ENCODE peak calls at places on chromosomes 1 and 21, in seven cellular contexts. One of them, this sample, is unnamed.
A peak's percentile ranks its signal among the peaks of the same experiment; 100 is the strongest.

GRCh38 chr1:58905628-58906256 is 121.9 kb upstream of the JUN start:
- DNase-seq in body of pancreas: no peak
- DNase-seq in brain microvascular endothelial cell: no peak
- DNase-seq in CD8-positive, alpha-beta T cell: no peak
- DNase-seq in kidney: no peak
- DNase-seq in pancreas: no peak
- DNase-seq in heart right ventricle: no peak
- DNase-seq in this sample: no peak

GRCh38 chr1:212557739-212558664 is 50.6 kb upstream of the ATF3 start:
- DNase-seq in body of pancreas: peak; percentile 73
- DNase-seq in pancreas: peak; percentile 70
- DNase-seq in CD8-positive, alpha-beta T cell: no peak
- DNase-seq in heart right ventricle: peak; percentile 66
- DNase-seq in brain microvascular endothelial cell: no peak
- DNase-seq in kidney: peak; percentile 90
- DNase-seq in this sample: peak; percentile 89

GRCh38 chr1:48059289-48059688 is 62.1 kb upstream of the TRABD2B start:
- DNase-seq in body of pancreas: no peak
- DNase-seq in pancreas: no peak
- DNase-seq in CD8-positive, alpha-beta T cell: no peak
- DNase-seq in kidney: no peak
- DNase-seq in heart right ventricle: no peak
- DNase-seq in brain microvascular endothelial cell: no peak
- DNase-seq in this sample: no peak

GRCh38 chr1:211598514-211598913 is 19.6 kb upstream of the SLC30A1 start:
- DNase-seq in body of pancreas: no peak
- DNase-seq in CD8-positive, alpha-beta T cell: no peak
- DNase-seq in brain microvascular endothelial cell: no peak
- DNase-seq in kidney: no peak
- DNase-seq in pancreas: no peak
- DNase-seq in heart right ventricle: no peak
- DNase-seq in this sample: no peak

GRCh38 chr1:174870319-174870718 is 129.4 kb upstream of the CACYBP start:
- DNase-seq in kidney: no peak
- DNase-seq in brain microvascular endothelial cell: no peak
- DNase-seq in pancreas: no peak
- DNase-seq in body of pancreas: no peak
- DNase-seq in heart right ventricle: no peak
- DNase-seq in CD8-positive, alpha-beta T cell: no peak
- DNase-seq in this sample: no peak

GRCh38 chr1:104264506-104264905 is 514.8 kb downstream of the AMY1C start:
- DNase-seq in heart right ventricle: no peak
- DNase-seq in brain microvascular endothelial cell: no peak
- DNase-seq in CD8-positive, alpha-beta T cell: no peak
- DNase-seq in kidney: no peak
- DNase-seq in pancreas: no peak
- DNase-seq in body of pancreas: no peak
- DNase-seq in this sample: no peak

GRCh38 chr1:64087768-64088167 is 115.7 kb upstream of the UBE2U start:
- DNase-seq in brain microvascular endothelial cell: peak; percentile 88
- DNase-seq in kidney: no peak
- DNase-seq in heart right ventricle: no peak
- DNase-seq in CD8-positive, alpha-beta T cell: no peak
- DNase-seq in pancreas: no peak
- DNase-seq in body of pancreas: no peak
- DNase-seq in this sample: no peak

GRCh38 chr1:118688891-118689290 is 299.3 kb downstream of the TBX15 start:
- DNase-seq in brain microvascular endothelial cell: peak; percentile 20
- DNase-seq in pancreas: no peak
- DNase-seq in heart right ventricle: no peak
- DNase-seq in kidney: no peak
- DNase-seq in CD8-positive, alpha-beta T cell: no peak
- DNase-seq in body of pancreas: no peak
- DNase-seq in this sample: no peak

GRCh38 chr1:66250483-66250882 is 283.5 kb upstream of the SGIP1 start:
- DNase-seq in heart right ventricle: no peak
- DNase-seq in brain microvascular endothelial cell: peak; percentile 17
- DNase-seq in CD8-positive, alpha-beta T cell: no peak
- DNase-seq in pancreas: no peak
- DNase-seq in body of pancreas: no peak
- DNase-seq in kidney: no peak
- DNase-seq in this sample: no peak

GRCh38 chr1:27588256-27589232 is 15.4 kb downstream of the AHDC1 start:
- DNase-seq in brain microvascular endothelial cell: no peak
- DNase-seq in kidney: no peak
- DNase-seq in heart right ventricle: no peak
- DNase-seq in pancreas: no peak
- DNase-seq in CD8-positive, alpha-beta T cell: no peak
- DNase-seq in body of pancreas: no peak
- DNase-seq in this sample: no peak

GRCh38 chr1:145961109-145961424 is 3.2 kb upstream of the LIX1L start:
- DNase-seq in kidney: no peak
- DNase-seq in pancreas: peak; percentile 37
- DNase-seq in brain microvascular endothelial cell: no peak
- DNase-seq in body of pancreas: no peak
- DNase-seq in CD8-positive, alpha-beta T cell: no peak
- DNase-seq in heart right ventricle: peak; percentile 33
- DNase-seq in this sample: peak; percentile 65

GRCh38 chr1:66339944-66340343 is 194.0 kb upstream of the SGIP1 start:
- DNase-seq in body of pancreas: no peak
- DNase-seq in brain microvascular endothelial cell: no peak
- DNase-seq in CD8-positive, alpha-beta T cell: no peak
- DNase-seq in pancreas: no peak
- DNase-seq in heart right ventricle: no peak
- DNase-seq in kidney: no peak
- DNase-seq in this sample: no peak

GRCh38 chr21:38912355-38912619 is 106.6 kb downstream of the ETS2 start:
- DNase-seq in brain microvascular endothelial cell: no peak
- DNase-seq in pancreas: no peak
- DNase-seq in heart right ventricle: no peak
- DNase-seq in kidney: no peak
- DNase-seq in CD8-positive, alpha-beta T cell: no peak
- DNase-seq in body of pancreas: no peak
- DNase-seq in this sample: no peak

GRCh38 chr1:110570307-110570706 is 35.9 kb downstream of the KCNA2 start:
- DNase-seq in kidney: no peak
- DNase-seq in brain microvascular endothelial cell: no peak
- DNase-seq in body of pancreas: no peak
- DNase-seq in CD8-positive, alpha-beta T cell: no peak
- DNase-seq in heart right ventricle: no peak
- DNase-seq in pancreas: no peak
- DNase-seq in this sample: no peak

GRCh38 chr1:183139281-183139942 is 46.7 kb upstream of the LAMC2 start:
- DNase-seq in pancreas: no peak
- DNase-seq in brain microvascular endothelial cell: no peak
- DNase-seq in kidney: no peak
- DNase-seq in heart right ventricle: no peak
- DNase-seq in CD8-positive, alpha-beta T cell: no peak
- DNase-seq in body of pancreas: no peak
- DNase-seq in this sample: no peak

GRCh38 chr1:166514067-166514466 is 325.2 kb upstream of the POGK start:
- DNase-seq in heart right ventricle: no peak
- DNase-seq in body of pancreas: no peak
- DNase-seq in CD8-positive, alpha-beta T cell: no peak
- DNase-seq in pancreas: no peak
- DNase-seq in brain microvascular endothelial cell: no peak
- DNase-seq in kidney: no peak
- DNase-seq in this sample: no peak

GRCh38 chr1:104921552-104921951 is 1171.9 kb downstream of the AMY1C start:
- DNase-seq in heart right ventricle: no peak
- DNase-seq in CD8-positive, alpha-beta T cell: no peak
- DNase-seq in brain microvascular endothelial cell: no peak
- DNase-seq in pancreas: no peak
- DNase-seq in kidney: no peak
- DNase-seq in body of pancreas: no peak
- DNase-seq in this sample: no peak

GRCh38 chr1:34164510-34165381 is at the start of gene CSMD2:
- DNase-seq in brain microvascular endothelial cell: peak; percentile 7
- DNase-seq in heart right ventricle: no peak
- DNase-seq in body of pancreas: peak; percentile 28
- DNase-seq in CD8-positive, alpha-beta T cell: no peak
- DNase-seq in kidney: peak; percentile 74
- DNase-seq in pancreas: no peak
- DNase-seq in this sample: peak; percentile 70

GRCh38 chr1:21547876-21548275 is 38.7 kb downstream of the ALPL start:
- DNase-seq in kidney: no peak
- DNase-seq in pancreas: no peak
- DNase-seq in brain microvascular endothelial cell: no peak
- DNase-seq in CD8-positive, alpha-beta T cell: no peak
- DNase-seq in heart right ventricle: no peak
- DNase-seq in body of pancreas: no peak
- DNase-seq in this sample: no peak

GRCh38 chr1:156641761-156642264 is at the start of gene BCAN:
- DNase-seq in heart right ventricle: peak; percentile 45
- DNase-seq in kidney: no peak
- DNase-seq in pancreas: no peak
- DNase-seq in body of pancreas: no peak
- DNase-seq in CD8-positive, alpha-beta T cell: no peak
- DNase-seq in brain microvascular endothelial cell: no peak
- DNase-seq in this sample: no peak

DNA sequence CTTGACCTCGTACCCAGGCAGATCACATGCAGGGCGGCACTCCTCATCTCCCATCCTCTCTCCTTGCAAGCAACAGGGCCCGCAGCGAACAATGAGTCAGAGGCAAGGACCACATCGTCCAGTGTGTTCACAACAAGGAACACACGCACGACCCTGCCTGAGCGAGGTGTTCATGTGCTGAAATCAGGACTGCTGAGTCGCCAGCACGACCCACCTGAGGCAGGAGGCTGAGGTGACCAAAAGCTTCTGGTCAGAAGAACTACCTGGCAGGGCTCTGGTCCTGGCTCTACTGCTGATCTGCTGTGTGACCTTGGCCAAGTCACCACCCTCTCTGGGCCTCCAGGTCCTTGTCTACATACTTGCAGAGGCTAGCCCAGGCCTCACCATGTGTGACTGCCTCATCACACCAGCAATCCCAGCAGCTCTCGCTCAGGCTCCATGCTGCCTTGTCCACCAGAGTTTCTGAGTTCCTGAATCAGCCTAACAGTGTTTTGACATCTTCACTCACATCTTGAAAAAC is 78.0 kb downstream of the SSBP3 start:
- DNase-seq in kidney: no peak
- DNase-seq in CD8-positive, alpha-beta T cell: no peak
- DNase-seq in body of pancreas: no peak
- DNase-seq in pancreas: no peak
- DNase-seq in brain microvascular endothelial cell: peak; percentile 63
- DNase-seq in heart right ventricle: no peak
- DNase-seq in this sample: no peak
- H3K27ac ChIP-seq in kidney: no peak overlapping the region
- H3K27ac ChIP-seq in CD8-positive, alpha-beta T cell: no peak overlapping the region
- H3K27ac ChIP-seq in body of pancreas: no peak overlapping the region
- H3K27ac ChIP-seq in pancreas: no peak overlapping the region
- H3K27ac ChIP-seq in brain microvascular endothelial cell: no peak overlapping the region
- H3K27ac ChIP-seq in heart right ventricle: no peak overlapping the region
- H3K27ac ChIP-seq in this sample: peak overlapping the region; percentile 51

GRCh38 chr1:214427871-214428277 is 123.5 kb downstream of the PTPN14 start:
- DNase-seq in brain microvascular endothelial cell: peak; percentile 97
- DNase-seq in CD8-positive, alpha-beta T cell: peak; percentile 25
- DNase-seq in pancreas: no peak
- DNase-seq in kidney: no peak
- DNase-seq in heart right ventricle: no peak
- DNase-seq in body of pancreas: no peak
- DNase-seq in this sample: no peak

GRCh38 chr1:214426420-214426812 is 125.0 kb downstream of the PTPN14 start:
- DNase-seq in pancreas: no peak
- DNase-seq in heart right ventricle: no peak
- DNase-seq in body of pancreas: no peak
- DNase-seq in CD8-positive, alpha-beta T cell: no peak
- DNase-seq in brain microvascular endothelial cell: no peak
- DNase-seq in kidney: no peak
- DNase-seq in this sample: no peak

GRCh38 chr1:214425723-214426419 is 125.5 kb downstream of the PTPN14 start:
- DNase-seq in CD8-positive, alpha-beta T cell: no peak
- DNase-seq in kidney: no peak
- DNase-seq in body of pancreas: no peak
- DNase-seq in heart right ventricle: no peak
- DNase-seq in pancreas: no peak
- DNase-seq in brain microvascular endothelial cell: no peak
- DNase-seq in this sample: no peak

GRCh38 chr1:214423045-214423444 is 128.4 kb downstream of the PTPN14 start:
- DNase-seq in body of pancreas: no peak
- DNase-seq in pancreas: no peak
- DNase-seq in heart right ventricle: no peak
- DNase-seq in CD8-positive, alpha-beta T cell: no peak
- DNase-seq in brain microvascular endothelial cell: no peak
- DNase-seq in kidney: no peak
- DNase-seq in this sample: no peak

GRCh38 chr1:214425101-214425500 is 126.3 kb downstream of the PTPN14 start:
- DNase-seq in CD8-positive, alpha-beta T cell: no peak
- DNase-seq in heart right ventricle: no peak
- DNase-seq in pancreas: no peak
- DNase-seq in brain microvascular endothelial cell: no peak
- DNase-seq in kidney: no peak
- DNase-seq in body of pancreas: no peak
- DNase-seq in this sample: no peak
- H3K27ac ChIP-seq in CD8-positive, alpha-beta T cell: no peak overlapping the region
- H3K27ac ChIP-seq in heart right ventricle: no peak overlapping the region
- H3K27ac ChIP-seq in pancreas: no peak overlapping the region
- H3K27ac ChIP-seq in brain microvascular endothelial cell: peak overlapping the region; percentile 10
- H3K27ac ChIP-seq in kidney: no peak overlapping the region
- H3K27ac ChIP-seq in body of pancreas: no peak overlapping the region
- H3K27ac ChIP-seq in this sample: no peak overlapping the region

GRCh38 chr1:25754421-25755195 is 45.4 kb upstream of the SELENON start:
- DNase-seq in kidney: no peak
- DNase-seq in pancreas: no peak
- DNase-seq in CD8-positive, alpha-beta T cell: no peak
- DNase-seq in brain microvascular endothelial cell: no peak
- DNase-seq in body of pancreas: no peak
- DNase-seq in heart right ventricle: no peak
- DNase-seq in this sample: no peak

GRCh38 chr1:25757846-25758185 is 42.2 kb upstream of the SELENON start:
- DNase-seq in body of pancreas: no peak
- DNase-seq in kidney: no peak
- DNase-seq in brain microvascular endothelial cell: no peak
- DNase-seq in pancreas: no peak
- DNase-seq in heart right ventricle: no peak
- DNase-seq in CD8-positive, alpha-beta T cell: no peak
- DNase-seq in this sample: no peak

GRCh38 chr1:25757151-25757845 is 42.7 kb upstream of the SELENON start:
- DNase-seq in CD8-positive, alpha-beta T cell: no peak
- DNase-seq in kidney: no peak
- DNase-seq in pancreas: no peak
- DNase-seq in heart right ventricle: no peak
- DNase-seq in body of pancreas: no peak
- DNase-seq in brain microvascular endothelial cell: no peak
- DNase-seq in this sample: no peak

GRCh38 chr1:25755475-25756125 is 44.4 kb upstream of the SELENON start:
- DNase-seq in body of pancreas: no peak
- DNase-seq in kidney: no peak
- DNase-seq in CD8-positive, alpha-beta T cell: no peak
- DNase-seq in heart right ventricle: no peak
- DNase-seq in pancreas: no peak
- DNase-seq in brain microvascular endothelial cell: no peak
- DNase-seq in this sample: no peak

GRCh38 chr1:25756210-25756609 is 43.8 kb upstream of the SELENON start:
- DNase-seq in brain microvascular endothelial cell: no peak
- DNase-seq in body of pancreas: no peak
- DNase-seq in kidney: no peak
- DNase-seq in pancreas: no peak
- DNase-seq in heart right ventricle: no peak
- DNase-seq in CD8-positive, alpha-beta T cell: no peak
- DNase-seq in this sample: no peak
- H3K27ac ChIP-seq in brain microvascular endothelial cell: no peak overlapping the region
- H3K27ac ChIP-seq in body of pancreas: no peak overlapping the region
- H3K27ac ChIP-seq in kidney: no peak overlapping the region
- H3K27ac ChIP-seq in pancreas: no peak overlapping the region
- H3K27ac ChIP-seq in heart right ventricle: no peak overlapping the region
- H3K27ac ChIP-seq in CD8-positive, alpha-beta T cell: no peak overlapping the region
- H3K27ac ChIP-seq in this sample: no peak overlapping the region

GRCh38 chr1:84570436-84571149 is 3.6 kb downstream of the CTBS start:
- DNase-seq in brain microvascular endothelial cell: no peak
- DNase-seq in heart right ventricle: no peak
- DNase-seq in CD8-positive, alpha-beta T cell: no peak
- DNase-seq in kidney: no peak
- DNase-seq in pancreas: no peak
- DNase-seq in body of pancreas: no peak
- DNase-seq in this sample: no peak
- H3K27ac ChIP-seq in brain microvascular endothelial cell: no peak overlapping the region
- H3K27ac ChIP-seq in heart right ventricle: no peak overlapping the region
- H3K27ac ChIP-seq in CD8-positive, alpha-beta T cell: no peak overlapping the region
- H3K27ac ChIP-seq in kidney: no peak overlapping the region
- H3K27ac ChIP-seq in pancreas: no peak overlapping the region
- H3K27ac ChIP-seq in body of pancreas: no peak overlapping the region
- H3K27ac ChIP-seq in this sample: no peak overlapping the region

This sample was measured in upper lobe of right lung.